ENCODE peak calls at places on chromosomes 11 and 22, in seven cellular contexts. Q, T, X, L, B, J and D are unnamed samples.

GRCh38 chr22:46052801-46053562 is 76.0 kb upstream of the WNT7B start:
- DNase-seq in Q (no peak), T (peak; percentile 80), X (peak; percentile 85), L (peak; percentile 58), B (peak; percentile 54), J (peak; percentile 81), D (peak; percentile 10)

GRCh38 chr11:3119141-3119821 is 45.8 kb downstream of the OSBPL5 start:
- DNase-seq in Q (no peak), T (peak; percentile 22), X (peak; percentile 67), L (no peak), B (peak; percentile 13), J (no peak), D (peak; percentile 52)

GRCh38 chr22:48779661-48780596 is 1047.7 kb downstream of the BRD1 start:
- DNase-seq in Q (no peak), T (no peak), X (peak; percentile 54), L (peak; percentile 20), B (no peak), J (no peak), D (no peak)

GRCh38 chr11:44733877-44734276 is 7.1 kb downstream of the TSPAN18 start:
- DNase-seq in Q (peak; percentile 40), T (no peak), X (no peak), L (no peak), B (no peak), J (no peak), D (no peak)

GRCh38 chr11:102269927-102270326 is 47.4 kb upstream of the BIRC3 start:
- DNase-seq in Q (no peak), T (no peak), X (no peak), L (no peak), B (no peak), J (no peak), D (peak; percentile 47)

GRCh38 chr22:33579448-33580093 is 340.7 kb downstream of the LARGE1 start:
- DNase-seq in Q (peak; percentile 75), T (peak; percentile 68), X (no peak), L (peak; percentile 54), B (peak; percentile 41), J (peak; percentile 72), D (no peak)

GRCh38 chr11:74371269-74372039 is 26.8 kb downstream of the PGM2L1 start:
- DNase-seq in Q (no peak), T (no peak), X (no peak), L (no peak), B (no peak), J (no peak), D (no peak)

GRCh38 chr22:24006207-24006913 is 1.1 kb upstream of the GSTT4 start:
- DNase-seq in Q (no peak), T (no peak), X (no peak), L (no peak), B (no peak), J (no peak), D (no peak)

GRCh38 chr11:27020736-27021135 is 19.9 kb upstream of the BBOX1 start:
- DNase-seq in Q (no peak), T (peak; percentile 28), X (no peak), L (no peak), B (no peak), J (no peak), D (no peak)

GRCh38 chr11:119172513-119172912 is 4.0 kb downstream of the NLRX1 start:
- DNase-seq in Q (no peak), T (no peak), X (no peak), L (no peak), B (no peak), J (no peak), D (no peak)

GRCh38 chr11:20060180-20060579 is 100.1 kb downstream of the DBX1 start:
- DNase-seq in Q (no peak), T (no peak), X (no peak), L (no peak), B (no peak), J (no peak), D (no peak)

GRCh38 chr11:118957968-118958367 is 1.9 kb downstream of the UPK2 start:
- DNase-seq in Q (no peak), T (no peak), X (no peak), L (no peak), B (no peak), J (no peak), D (no peak)

GRCh38 chr22:29480512-29481264 is 670 bp downstream of the NEFH start:
- DNase-seq in Q (no peak), T (no peak), X (no peak), L (no peak), B (peak; percentile 16), J (no peak), D (no peak)

GRCh38 chr11:73651252-73651651 is 4.9 kb downstream of the PLEKHB1 start:
- DNase-seq in Q (no peak), T (no peak), X (no peak), L (no peak), B (no peak), J (no peak), D (no peak)

GRCh38 chr11:100910808-100911207 is 218.8 kb downstream of the PGR start:
- DNase-seq in Q (no peak), T (no peak), X (no peak), L (no peak), B (no peak), J (peak; percentile 89), D (no peak)

GRCh38 chr22:24159650-24160049 is 21.6 kb upstream of the SUSD2 start:
- DNase-seq in Q (no peak), T (no peak), X (no peak), L (no peak), B (no peak), J (no peak), D (no peak)

GRCh38 chr11:130448416-130449068 is at the start of gene ADAMTS15:
- DNase-seq in Q (peak; percentile 85), T (peak; percentile 86), X (peak; percentile 98), L (peak; percentile 90), B (peak; percentile 91), J (peak; percentile 91), D (peak; percentile 88)

GRCh38 chr11:36034572-36035331 is 90.9 kb downstream of the LDLRAD3 start:
- DNase-seq in Q (no peak), T (no peak), X (no peak), L (no peak), B (no peak), J (no peak), D (no peak)

GRCh38 chr22:44999687-45000086 is 10.1 kb downstream of the PHF21B start:
- DNase-seq in Q (no peak), T (no peak), X (no peak), L (no peak), B (no peak), J (no peak), D (no peak)

GRCh38 chr11:124667601-124668000 is 5.9 kb downstream of the SIAE start:
- DNase-seq in Q (no peak), T (no peak), X (no peak), L (no peak), B (no peak), J (no peak), D (no peak)

GRCh38 chr22:33865248-33865647 is 55.0 kb downstream of the LARGE1 start:
- DNase-seq in Q (no peak), T (no peak), X (no peak), L (no peak), B (no peak), J (no peak), D (no peak)

GRCh38 chr11:115214644-115215305 is 289.4 kb downstream of the CADM1 start:
- DNase-seq in Q (no peak), T (no peak), X (no peak), L (no peak), B (no peak), J (no peak), D (no peak)
- TF ChIP-seq CTCF in Q (no peak), T (no peak), X (no peak), L (no peak), B (no peak), J (no peak), D (no peak)

GRCh38 chr22:49933236-49933921 is 14.9 kb downstream of the CRELD2 start:
- DNase-seq in Q (no peak), T (peak; percentile 64), X (no peak), L (no peak), B (peak; percentile 82), J (no peak), D (peak; percentile 80)

GRCh38 chr22:49929553-49929979 is 11.1 kb downstream of the CRELD2 start:
- DNase-seq in Q (no peak), T (peak; percentile 81), X (no peak), L (peak; percentile 65), B (peak; percentile 60), J (peak; percentile 71), D (no peak)

GRCh38 chr22:49930596-49931412 is 12.4 kb downstream of the CRELD2 start:
- DNase-seq in Q (peak; percentile 83), T (peak; percentile 87), X (peak; percentile 87), L (peak; percentile 84), B (peak; percentile 58), J (peak; percentile 69), D (peak; percentile 51)

GRCh38 chr22:49930128-49930527 is 11.7 kb downstream of the CRELD2 start:
- DNase-seq in Q (no peak), T (no peak), X (no peak), L (no peak), B (no peak), J (no peak), D (no peak)

GRCh38 chr22:49931863-49932262 is 13.4 kb downstream of the CRELD2 start:
- DNase-seq in Q (no peak), T (no peak), X (no peak), L (no peak), B (no peak), J (no peak), D (no peak)
- H3K27me3 ChIP-seq in Q (peaks cover 8% of the 10 kb centered on the region), T (peaks cover 8% of the 10 kb centered on the region), X (no peaks in the 10 kb centered on the region), L (no peaks in the 10 kb centered on the region), B (peaks cover 10% of the 10 kb centered on the region), J (no peaks in the 10 kb centered on the region), D (no peaks in the 10 kb centered on the region)

GRCh38 chr22:26463688-26464087 is 19.9 kb downstream of the HPS4 start:
- DNase-seq in Q (no peak), T (no peak), X (peak; percentile 40), L (no peak), B (no peak), J (no peak), D (no peak)
- H3K4me1 ChIP-seq in Q (peaks cover 3% of the 10 kb centered on the region), T (no peaks in the 10 kb centered on the region), X (no peaks in the 10 kb centered on the region), L (no peaks in the 10 kb centered on the region), B (peaks cover 10% of the 10 kb centered on the region), J (no peaks in the 10 kb centered on the region), D (no peaks in the 10 kb centered on the region)

GRCh38 chr11:70711095-70711910 is 313.0 kb downstream of the CTTN start:
- DNase-seq in Q (no peak), T (no peak), X (no peak), L (no peak), B (no peak), J (no peak), D (no peak)

GRCh38 chr11:70711911-70712185 is 313.5 kb downstream of the CTTN start:
- DNase-seq in Q (no peak), T (no peak), X (no peak), L (no peak), B (no peak), J (no peak), D (no peak)

GRCh38 chr11:70710192-70710965 is 312.1 kb downstream of the CTTN start:
- DNase-seq in Q (no peak), T (no peak), X (no peak), L (no peak), B (no peak), J (no peak), D (no peak)

GRCh38 chr11:70707821-70708220 is 309.5 kb downstream of the CTTN start:
- DNase-seq in Q (no peak), T (no peak), X (no peak), L (no peak), B (no peak), J (no peak), D (no peak)

DNA sequence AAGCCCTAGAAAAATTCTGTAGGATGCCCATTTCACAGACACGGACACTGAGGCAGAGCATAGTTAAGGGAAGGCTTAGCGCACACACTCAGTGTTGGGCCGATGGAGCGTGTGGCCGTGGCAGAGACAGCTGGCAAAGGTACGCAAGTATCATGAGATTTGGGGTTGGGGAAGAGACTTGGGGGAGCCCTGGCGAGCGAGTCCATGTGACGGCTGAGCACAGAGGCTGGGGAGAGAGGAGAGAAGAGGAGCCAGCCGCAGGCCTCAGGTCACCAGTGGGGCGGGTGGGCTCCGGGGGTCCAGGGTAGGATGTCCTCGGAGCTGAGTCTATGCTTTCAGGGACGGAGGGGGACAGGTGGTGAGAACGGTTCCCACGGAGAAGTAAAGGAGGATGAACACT is 311.3 kb downstream of the CTTN start:
- DNase-seq in Q (no peak), T (no peak), X (no peak), L (no peak), B (no peak), J (no peak), D (no peak)
- TF ChIP-seq CTCF in Q (no peak), T (no peak), X (no peak), L (no peak), B (no peak), J (no peak), D (no peak)